ENCODE peak calls at places on chromosomes 2 and 18, in five cellular contexts. A, X, D, L and C are unnamed samples.

GRCh38 chr2:16553222-16553621 is 112.4 kb downstream of the CYRIA start:
- DNase-seq in A (no peak), L (no peak), X (no peak), D (no peak), C (peak)

GRCh38 chr2:106205488-106205887 is 11.4 kb upstream of the UXS1 start:
- DNase-seq in L (no peak), A (no peak), X (no peak), D (no peak), C (no peak)

GRCh38 chr2:23380562-23381065 is 4.4 kb upstream of the KLHL29 start:
- DNase-seq in D (no peak), L (no peak), X (no peak), A (no peak), C (no peak)

GRCh38 chr2:65420712-65421431 is 11.5 kb downstream of the SPRED2 start:
- DNase-seq in A (no peak), D (no peak), L (no peak), X (no peak), C (no peak)

GRCh38 chr2:27753744-27754588 is 17.6 kb upstream of the MRPL33 start:
- DNase-seq in L (no peak), A (peak), X (peak), D (peak), C (no peak)

GRCh38 chr18:32770181-32770650 is 2.6 kb downstream of the KLHL14 start:
- DNase-seq in X (no peak), A (no peak), L (no peak), D (no peak), C (no peak)

GRCh38 chr2:200681731-200682130 is 95.9 kb downstream of the AOX1 start:
- DNase-seq in A (no peak), L (no peak), D (no peak), X (no peak), C (no peak)

GRCh38 chr2:101883860-101884259 is 107.9 kb upstream of the IL1R2 start:
- DNase-seq in D (peak), X (peak), L (no peak), A (no peak), C (no peak)

GRCh38 chr18:50649821-50650220 is 89.9 kb downstream of the MAPK4 start:
- DNase-seq in X (no peak), L (no peak), D (no peak), A (no peak), C (peak)

GRCh38 chr18:2847341-2848144 is 737 bp downstream of the EMILIN2 start:
- DNase-seq in A (peak), L (peak), D (no peak), X (peak), C (no peak)

GRCh38 chr2:235458839-235459273 is 35.0 kb upstream of the AGAP1 start:
- DNase-seq in D (peak), L (no peak), X (no peak), A (no peak), C (no peak)

GRCh38 chr2:29106980-29107388 is 8.2 kb upstream of the CLIP4 start:
- DNase-seq in A (no peak), X (no peak), D (no peak), L (no peak), C (no peak)

GRCh38 chr2:31384351-31384750 is 30.2 kb downstream of the XDH start:
- DNase-seq in A (no peak), D (peak), X (no peak), L (no peak), C (no peak)

GRCh38 chr2:64652231-64653173 is 1.2 kb downstream of the SERTAD2 start:
- DNase-seq in L (no peak), D (peak), X (no peak), A (no peak), C (peak)

GRCh38 chr2:140863713-140864112 is 1267.1 kb downstream of the LRP1B start:
- DNase-seq in X (no peak), A (no peak), D (peak), L (no peak), C (no peak)

GRCh38 chr2:28137221-28137620 is 246.7 kb downstream of the BABAM2 start:
- DNase-seq in A (no peak), L (no peak), X (no peak), D (peak), C (no peak)

GRCh38 chr2:191961556-191961955 is 114.7 kb upstream of the CAVIN2 start:
- DNase-seq in X (no peak), D (no peak), L (no peak), A (no peak), C (no peak)

GRCh38 chr2:27078267-27079194 is at the start of gene EMILIN1:
- DNase-seq in A (no peak), D (peak), L (no peak), X (no peak), C (peak)